ENCODE peak calls at places on chromosomes 12 and 14, in six cellular contexts. One of them, this sample, is unnamed.

GRCh38 chr14:32608880-32609279 is 279.8 kb downstream of the AKAP6 start:
- DNase-seq in K562: no peak
- DNase-seq in A549: no peak
- DNase-seq in HepG2: no peak
- DNase-seq in WTC11: no peak
- DNase-seq in endothelial cell of umbilical vein: peak
- DNase-seq in this sample: no peak

GRCh38 chr12:6902448-6902847 is 2.2 kb upstream of the LRRC23 start:
- DNase-seq in HepG2: no peak
- DNase-seq in K562: no peak
- DNase-seq in endothelial cell of umbilical vein: no peak
- DNase-seq in WTC11: no peak
- DNase-seq in A549: no peak
- DNase-seq in this sample: no peak

GRCh38 chr12:442235-442884 is 17.4 kb upstream of the B4GALNT3 start:
- DNase-seq in endothelial cell of umbilical vein: peak
- DNase-seq in K562: peak
- DNase-seq in HepG2: peak
- DNase-seq in WTC11: peak
- DNase-seq in A549: peak
- DNase-seq in this sample: peak

GRCh38 chr14:59333235-59333634 is 131.9 kb downstream of the GPR135 start:
- DNase-seq in WTC11: no peak
- DNase-seq in HepG2: no peak
- DNase-seq in endothelial cell of umbilical vein: no peak
- DNase-seq in K562: no peak
- DNase-seq in A549: no peak
- DNase-seq in this sample: no peak

GRCh38 chr14:104895207-104895785 is 29.4 kb upstream of the PLD4 start:
- DNase-seq in endothelial cell of umbilical vein: no peak
- DNase-seq in WTC11: no peak
- DNase-seq in A549: no peak
- DNase-seq in K562: no peak
- DNase-seq in HepG2: no peak
- DNase-seq in this sample: no peak

GRCh38 chr14:72544615-72545387 is 349.1 kb downstream of the DPF3 start:
- DNase-seq in WTC11: peak
- DNase-seq in A549: no peak
- DNase-seq in HepG2: no peak
- DNase-seq in endothelial cell of umbilical vein: no peak
- DNase-seq in K562: no peak
- DNase-seq in this sample: no peak

GRCh38 chr14:67151082-67151666 is 38.1 kb upstream of the GARIN2 start:
- DNase-seq in endothelial cell of umbilical vein: no peak
- DNase-seq in HepG2: no peak
- DNase-seq in A549: no peak
- DNase-seq in WTC11: no peak
- DNase-seq in K562: no peak
- DNase-seq in this sample: no peak

GRCh38 chr14:104877806-104878550 is 12.9 kb downstream of the CEP170B start:
- DNase-seq in HepG2: no peak
- DNase-seq in endothelial cell of umbilical vein: no peak
- DNase-seq in K562: no peak
- DNase-seq in A549: no peak
- DNase-seq in WTC11: no peak
- DNase-seq in this sample: no peak

GRCh38 chr12:42981379-42981778 is 391.8 kb upstream of the PRICKLE1 start:
- DNase-seq in A549: no peak
- DNase-seq in WTC11: no peak
- DNase-seq in HepG2: no peak
- DNase-seq in endothelial cell of umbilical vein: no peak
- DNase-seq in K562: no peak
- DNase-seq in this sample: no peak

GRCh38 chr14:104195361-104195760 is 57.0 kb downstream of the KIF26A start:
- DNase-seq in WTC11: no peak
- DNase-seq in HepG2: no peak
- DNase-seq in A549: no peak
- DNase-seq in endothelial cell of umbilical vein: no peak
- DNase-seq in K562: no peak
- DNase-seq in this sample: no peak

DNA sequence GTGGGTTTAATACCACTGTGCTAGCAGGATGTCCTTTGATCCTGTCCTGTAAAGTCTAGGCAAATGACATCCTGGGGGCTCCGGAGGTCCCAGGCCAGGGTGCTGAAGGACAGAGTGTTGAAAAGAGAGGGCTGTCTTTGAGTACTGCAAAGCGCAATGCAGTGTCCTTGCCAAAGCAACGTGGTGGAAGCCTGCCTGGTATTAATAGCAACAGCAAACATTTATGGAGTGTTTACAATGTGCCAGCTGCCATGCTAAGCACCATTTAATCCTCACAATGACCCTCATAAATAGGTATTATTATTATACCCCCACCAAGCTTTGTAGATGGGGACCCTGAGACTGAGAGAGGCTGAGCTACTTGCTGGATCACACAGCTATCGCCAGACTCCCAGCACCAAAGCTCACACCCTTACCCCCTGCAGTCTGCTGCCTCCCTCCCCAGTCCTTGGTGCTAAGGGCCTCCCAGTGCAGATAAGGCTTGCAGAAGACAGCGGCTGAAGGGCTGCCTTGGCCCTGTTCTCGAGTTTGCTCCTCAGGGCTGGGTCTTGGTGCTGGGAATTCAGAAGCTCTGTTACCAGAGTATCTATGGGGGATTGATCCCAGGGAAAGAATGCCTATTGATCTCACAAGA is 427.7 kb downstream of the FUT8 start:
- DNase-seq in HepG2: no peak
- DNase-seq in endothelial cell of umbilical vein: no peak
- DNase-seq in A549: no peak
- DNase-seq in WTC11: no peak
- DNase-seq in K562: peak
- DNase-seq in this sample: no peak
- TF ChIP-seq MAX in HepG2: no peak
- TF ChIP-seq MAX in endothelial cell of umbilical vein: no peak
- TF ChIP-seq MAX in A549: no peak
- TF ChIP-seq MAX in WTC11: no peak
- TF ChIP-seq MAX in K562: no peak
- TF ChIP-seq MAX in this sample: no peak

DNA sequence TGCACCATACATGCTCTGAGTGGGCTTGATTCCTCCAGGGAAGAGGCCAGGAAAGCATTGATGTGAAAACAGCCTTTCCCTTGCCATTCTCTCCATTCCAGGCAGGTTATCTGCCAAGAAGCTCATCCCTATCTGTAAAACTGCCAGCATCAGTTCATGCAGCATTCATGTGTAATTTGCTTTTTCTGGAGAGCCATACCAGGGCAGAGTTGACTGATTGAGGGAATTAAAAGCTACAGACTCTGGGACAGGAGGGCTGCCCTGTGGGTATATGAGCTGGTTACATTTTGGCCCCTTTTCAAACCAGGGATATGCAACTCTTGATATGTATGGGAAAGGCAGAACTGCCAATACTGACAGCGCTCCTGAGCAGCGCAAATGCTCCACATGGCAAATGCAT is 53.6 kb downstream of the SYT1 start:
- DNase-seq in HepG2: no peak
- DNase-seq in K562: no peak
- DNase-seq in A549: no peak
- DNase-seq in WTC11: no peak
- DNase-seq in endothelial cell of umbilical vein: no peak
- DNase-seq in this sample: no peak
- TF ChIP-seq MAX in HepG2: no peak
- TF ChIP-seq MAX in K562: no peak
- TF ChIP-seq MAX in A549: no peak
- TF ChIP-seq MAX in WTC11: no peak
- TF ChIP-seq MAX in endothelial cell of umbilical vein: no peak
- TF ChIP-seq MAX in this sample: no peak

DNA sequence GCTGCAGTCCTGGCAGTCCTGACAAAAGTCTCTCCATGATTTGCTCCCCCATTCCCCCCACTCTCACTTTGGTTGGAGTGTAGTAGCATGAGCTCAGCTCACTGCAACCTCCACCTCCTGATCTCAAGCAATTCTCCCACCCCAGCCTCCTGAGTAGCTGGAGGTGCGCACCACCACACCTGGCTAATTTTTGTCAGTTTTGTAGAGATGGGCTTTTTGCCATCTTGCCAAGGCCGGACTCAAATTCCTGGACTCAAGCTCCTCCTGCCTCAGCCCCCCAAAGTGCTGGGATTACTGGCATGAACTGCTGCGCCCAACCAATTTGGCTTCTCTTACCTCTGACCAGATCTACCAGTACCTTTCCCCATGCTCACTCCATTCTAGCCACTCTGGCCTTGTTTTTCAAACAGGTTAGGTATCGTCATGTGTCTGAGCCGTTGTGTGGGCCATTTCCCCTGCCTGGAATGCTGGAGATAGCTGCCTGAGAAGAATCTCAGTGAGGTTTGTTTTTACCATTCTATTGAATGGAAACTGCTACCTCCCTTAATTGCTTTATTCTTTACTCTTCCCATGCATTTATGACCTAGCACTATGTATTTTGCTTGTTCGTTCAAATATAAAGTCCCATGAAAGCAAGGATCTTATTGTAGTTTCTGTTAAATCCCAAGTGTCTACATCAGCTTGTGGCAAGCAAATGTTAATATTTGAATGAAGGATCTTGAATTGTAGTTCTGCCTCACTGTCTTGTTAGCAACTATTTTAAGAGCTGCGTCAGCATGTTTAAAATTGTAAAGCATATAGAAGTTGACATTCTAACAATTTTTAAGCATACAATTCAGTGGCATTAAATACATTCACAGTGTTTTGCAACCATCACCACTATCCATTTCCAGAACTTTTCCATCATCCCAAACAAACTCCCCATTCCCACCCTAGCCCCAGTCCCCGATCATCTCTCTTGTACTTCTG is 39.7 kb downstream of the CPSF6 start:
- DNase-seq in endothelial cell of umbilical vein: no peak
- DNase-seq in WTC11: no peak
- DNase-seq in A549: no peak
- DNase-seq in HepG2: no peak
- DNase-seq in K562: no peak
- DNase-seq in this sample: no peak
- TF ChIP-seq MAX in endothelial cell of umbilical vein: no peak
- TF ChIP-seq MAX in WTC11: no peak
- TF ChIP-seq MAX in A549: no peak
- TF ChIP-seq MAX in HepG2: no peak
- TF ChIP-seq MAX in K562: no peak
- TF ChIP-seq MAX in this sample: no peak

DNA sequence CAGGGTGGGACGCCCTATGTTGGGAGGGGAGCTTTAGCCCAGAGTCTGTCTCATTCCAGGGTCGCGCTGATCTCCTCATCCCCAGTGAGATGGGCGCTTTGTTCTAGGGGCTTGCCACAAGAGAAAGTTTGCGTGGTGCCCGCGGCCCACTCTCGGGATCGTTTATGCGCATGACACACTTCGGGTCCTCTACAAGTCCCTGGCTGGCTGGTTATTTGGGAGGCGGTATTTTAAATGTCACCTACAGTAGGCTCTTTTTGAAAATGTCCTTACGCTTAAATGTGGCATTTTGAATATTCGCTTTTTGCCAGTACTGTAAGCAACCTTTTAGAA is 541 bp downstream of the GOLT1B start:
- DNase-seq in HepG2: peak
- DNase-seq in endothelial cell of umbilical vein: peak
- DNase-seq in K562: peak
- DNase-seq in WTC11: no peak
- DNase-seq in A549: peak
- DNase-seq in this sample: no peak
- TF ChIP-seq MAX in HepG2: no peak
- TF ChIP-seq MAX in endothelial cell of umbilical vein: no peak
- TF ChIP-seq MAX in K562: no peak
- TF ChIP-seq MAX in WTC11: no peak
- TF ChIP-seq MAX in A549: no peak
- TF ChIP-seq MAX in this sample: no peak

GRCh38 chr12:116861331-116861730 is 19.9 kb downstream of the HRK start:
- DNase-seq in HepG2: no peak
- DNase-seq in K562: peak
- DNase-seq in endothelial cell of umbilical vein: no peak
- DNase-seq in A549: no peak
- DNase-seq in WTC11: no peak
- DNase-seq in this sample: no peak

GRCh38 chr12:116860281-116860680 is 21.0 kb downstream of the HRK start:
- DNase-seq in A549: no peak
- DNase-seq in HepG2: no peak
- DNase-seq in K562: no peak
- DNase-seq in WTC11: no peak
- DNase-seq in endothelial cell of umbilical vein: no peak
- DNase-seq in this sample: no peak

GRCh38 chr12:116864371-116865160 is 16.7 kb downstream of the HRK start:
- DNase-seq in endothelial cell of umbilical vein: no peak
- DNase-seq in A549: no peak
- DNase-seq in K562: no peak
- DNase-seq in HepG2: peak
- DNase-seq in WTC11: no peak
- DNase-seq in this sample: no peak

GRCh38 chr12:116862167-116862566 is 19.1 kb downstream of the HRK start:
- DNase-seq in WTC11: no peak
- DNase-seq in K562: no peak
- DNase-seq in A549: no peak
- DNase-seq in endothelial cell of umbilical vein: no peak
- DNase-seq in HepG2: no peak
- DNase-seq in this sample: no peak

GRCh38 chr12:116863275-116863767 is 17.9 kb downstream of the HRK start:
- DNase-seq in endothelial cell of umbilical vein: peak
- DNase-seq in K562: peak
- DNase-seq in WTC11: peak
- DNase-seq in HepG2: peak
- DNase-seq in A549: no peak
- DNase-seq in this sample: peak
- TF ChIP-seq MAX in endothelial cell of umbilical vein: no peak
- TF ChIP-seq MAX in K562: no peak
- TF ChIP-seq MAX in WTC11: no peak
- TF ChIP-seq MAX in HepG2: no peak
- TF ChIP-seq MAX in A549: no peak
- TF ChIP-seq MAX in this sample: no peak

This sample was measured in HCT116.